ENCODE peak calls at places on chromosome 9, in five cellular contexts. Z is body of pancreas; T is effector memory CD4-positive, alpha-beta T cell; V is psoas muscle; G is testis. S is an unnamed sample.

GRCh38 chr9:129068110-129068509 is 12.8 kb upstream of the DOLPP1 start:
- DNase-seq in Z (no peak), T (no peak), V (no peak), G (no peak), S (no peak)

GRCh38 chr9:35522189-35522588 is 32.3 kb downstream of the RUSC2 start:
- DNase-seq in Z (no peak), T (no peak), V (no peak), G (no peak), S (no peak)

GRCh38 chr9:12801663-12802062 is 26.8 kb downstream of the LURAP1L start:
- DNase-seq in Z (no peak), T (no peak), V (no peak), G (no peak), S (no peak)

GRCh38 chr9:128254855-128255759 is 20.7 kb downstream of the GOLGA2 start:
- DNase-seq in Z (peak), T (peak), V (peak), G (peak), S (peak)

GRCh38 chr9:98369066-98369425 is 113.6 kb upstream of the TBC1D2 start:
- DNase-seq in Z (no peak), T (no peak), V (no peak), G (no peak), S (no peak)

GRCh38 chr9:97468658-97469448 is 32.6 kb upstream of the TMOD1 start:
- DNase-seq in Z (peak), T (no peak), V (peak), G (peak), S (peak)

GRCh38 chr9:137306546-137307254 is 4.6 kb upstream of the NRARP start:
- DNase-seq in Z (peak), T (no peak), V (no peak), G (no peak), S (no peak)

GRCh38 chr9:28024616-28025147 is 451.4 kb upstream of the C9orf72 start:
- DNase-seq in Z (peak), T (no peak), V (no peak), G (no peak), S (no peak)

GRCh38 chr9:124660341-124660801 is 110.7 kb downstream of the NR6A1 start:
- DNase-seq in Z (peak), T (no peak), V (no peak), G (no peak), S (no peak)

GRCh38 chr9:5667391-5667790 is 38.5 kb downstream of the RIC1 start:
- DNase-seq in Z (no peak), T (no peak), V (no peak), G (no peak), S (no peak)

GRCh38 chr9:133127340-133127981 is 6.4 kb upstream of the RALGDS start:
- DNase-seq in Z (peak), T (peak), V (peak), G (no peak), S (peak)

GRCh38 chr9:135978650-135979461 is 17.7 kb upstream of the UBAC1 start:
- DNase-seq in Z (no peak), T (peak), V (no peak), G (no peak), S (no peak)

GRCh38 chr9:103377667-103378066 is 382.5 kb downstream of the CYLC2 start:
- DNase-seq in Z (no peak), T (no peak), V (no peak), G (no peak), S (no peak)

GRCh38 chr9:72428329-72428728 is 63.3 kb upstream of the ZFAND5 start:
- DNase-seq in Z (no peak), T (no peak), V (no peak), G (no peak), S (no peak)

GRCh38 chr9:72431036-72431435 is 66.0 kb upstream of the ZFAND5 start:
- DNase-seq in Z (no peak), T (no peak), V (no peak), G (no peak), S (no peak)

GRCh38 chr9:72422214-72422613 is 57.2 kb upstream of the ZFAND5 start:
- DNase-seq in Z (no peak), T (no peak), V (no peak), G (no peak), S (no peak)

GRCh38 chr9:72424131-72424530 is 59.1 kb upstream of the ZFAND5 start:
- DNase-seq in Z (no peak), T (no peak), V (no peak), G (no peak), S (no peak)

GRCh38 chr9:72427801-72428200 is 62.8 kb upstream of the ZFAND5 start:
- DNase-seq in Z (no peak), T (no peak), V (no peak), G (no peak), S (no peak)
- H3K27ac ChIP-seq in Z (no peak), T (no peak), V (no peak), G (no peak), S (no peak)

GRCh38 chr9:117013596-117013995 is 326.5 kb downstream of the TRIM32 start:
- DNase-seq in Z (no peak), T (no peak), V (no peak), G (no peak), S (no peak)

GRCh38 chr9:117021881-117022280 is 334.8 kb downstream of the TRIM32 start:
- DNase-seq in Z (no peak), T (no peak), V (no peak), G (no peak), S (no peak)

GRCh38 chr9:117014061-117014460 is 327.0 kb downstream of the TRIM32 start:
- DNase-seq in Z (no peak), T (no peak), V (no peak), G (no peak), S (no peak)

GRCh38 chr9:117019242-117019641 is 332.1 kb downstream of the TRIM32 start:
- DNase-seq in Z (no peak), T (no peak), V (no peak), G (no peak), S (no peak)
- H3K4me3 ChIP-seq in Z (no peak), T (no peak), V (no peak), G (no peak), S (no peak)

DNA sequence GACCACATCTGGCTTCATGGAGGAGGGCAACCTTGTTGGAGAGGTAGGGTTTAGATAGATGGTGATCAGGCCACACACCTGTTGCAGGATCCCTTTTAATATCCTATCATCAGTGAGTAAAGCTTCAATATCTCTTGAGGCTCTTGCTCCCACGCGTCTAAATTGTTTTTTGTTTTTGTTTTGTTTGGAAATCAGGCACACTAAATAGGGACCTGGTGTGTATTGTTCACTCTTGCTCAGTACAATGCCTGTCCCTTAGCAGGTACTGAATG is 2.6 kb upstream of the TMEM268 start:
- DNase-seq in Z (no peak), T (no peak), V (no peak), G (no peak), S (no peak)
- H3K27ac ChIP-seq in Z (no peak), T (no peak), V (no peak), G (no peak), S (no peak)

DNA sequence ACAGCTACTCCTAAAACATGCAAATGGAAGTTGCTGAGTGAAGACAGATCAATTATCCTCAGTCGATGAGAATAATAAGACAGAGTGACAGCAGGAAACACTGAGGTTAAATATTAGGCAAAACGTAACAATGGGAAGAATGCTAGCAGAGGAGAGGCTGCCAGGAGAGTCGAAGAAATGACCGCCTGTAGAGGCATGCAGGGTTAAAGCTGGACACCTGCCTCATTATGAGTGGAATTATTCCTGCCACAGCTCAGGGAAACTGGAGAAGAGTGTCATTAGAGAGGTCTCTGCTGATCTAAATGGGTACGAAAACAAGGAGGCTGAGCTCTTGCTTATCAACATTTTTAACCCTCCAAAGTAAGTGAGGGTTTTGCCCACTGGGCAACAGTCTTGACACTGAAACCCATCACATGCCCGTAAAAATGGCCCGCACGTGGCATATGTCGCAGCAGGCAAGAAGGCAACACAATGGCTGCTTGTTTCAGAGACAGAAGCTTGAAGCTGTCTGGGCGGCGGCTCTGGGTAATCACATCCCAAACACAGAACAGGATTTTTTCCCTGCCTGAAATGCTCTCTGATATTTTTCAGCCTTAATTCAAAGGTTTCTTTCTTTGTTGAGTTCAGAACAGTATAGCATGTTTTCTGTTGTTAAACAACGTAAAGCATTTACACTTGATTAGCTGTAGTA is 118.7 kb downstream of the MED27 start:
- DNase-seq in Z (no peak), T (no peak), V (no peak), G (peak), S (no peak)
- H3K4me3 ChIP-seq in Z (no peak), T (no peak), V (no peak), G (no peak), S (no peak)

DNA sequence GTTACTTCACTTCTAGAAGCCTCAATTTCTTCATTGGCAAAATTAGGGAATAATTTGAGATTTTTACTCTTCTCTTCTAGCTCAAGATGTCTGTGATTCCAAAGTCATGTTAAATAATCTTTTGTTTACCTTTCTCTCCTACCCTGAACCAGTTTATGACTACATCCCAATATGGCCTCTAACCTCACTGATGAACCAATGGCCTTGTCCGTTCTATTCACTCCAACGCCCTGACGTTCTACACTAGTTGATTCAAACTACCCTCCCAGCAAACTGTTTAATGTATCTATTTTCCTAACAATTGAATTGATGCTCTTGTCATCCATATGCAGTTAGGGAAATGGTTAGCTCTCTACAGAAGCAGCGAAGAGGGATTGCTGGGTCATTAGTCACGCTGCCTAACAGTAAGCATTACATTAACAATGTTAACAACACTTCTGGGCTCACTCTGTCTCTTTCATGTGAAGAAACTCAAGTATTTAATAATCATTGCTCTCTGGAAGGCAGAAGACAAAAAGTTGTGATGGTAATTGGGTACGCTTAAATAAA is 38.0 kb downstream of the RAPGEF1 start:
- DNase-seq in Z (no peak), T (no peak), V (no peak), G (no peak), S (no peak)
- H3K27ac ChIP-seq in Z (no peak), T (no peak), V (peak), G (no peak), S (no peak)

GRCh38 chr9:1002678-1003077 is 26.2 kb downstream of the DMRT3 start:
- DNase-seq in Z (no peak), T (no peak), V (no peak), G (no peak), S (no peak)
- H3K4me3 ChIP-seq in Z (no peak), T (no peak), V (no peak), G (no peak), S (no peak)

S was measured in lung.